ENCODE peak calls at places on chromosomes 3 and 15, in five cellular contexts. A is HEK293T; D is T-helper 17 cell; S is GM13976; R is activated naive CD4-positive, alpha-beta T cell treated with Interleukin-2 at 50 U/mL for 16 hours. C is an unnamed sample.

GRCh38 chr15:77905301-77905920 is 172.1 kb downstream of the TBC1D2B start:
- DNase-seq in A (no peak), D (no peak), S (no peak), R (no peak), C (no peak)

GRCh38 chr3:103685940-103686339 is 1251.1 kb downstream of the ZPLD1 start:
- DNase-seq in A (no peak), D (no peak), S (no peak), R (no peak), C (no peak)

GRCh38 chr3:50617911-50618481 is 1.0 kb downstream of the MAPKAPK3 start:
- DNase-seq in A (no peak), D (no peak), S (no peak), R (no peak), C (no peak)

GRCh38 chr3:187969581-187969950 is 184.4 kb upstream of the LPP start:
- DNase-seq in A (no peak), D (no peak), S (no peak), R (no peak), C (no peak)

GRCh38 chr3:61650276-61650675 is 88.9 kb downstream of the PTPRG start:
- DNase-seq in A (no peak), D (no peak), S (no peak), R (no peak), C (no peak)

GRCh38 chr15:58448331-58448730 is 16.5 kb downstream of the LIPC start:
- DNase-seq in A (no peak), D (no peak), S (no peak), R (no peak), C (no peak)

GRCh38 chr15:51876169-51876568 is 46.7 kb downstream of the TMOD3 start:
- DNase-seq in A (no peak), D (no peak), S (no peak), R (no peak), C (no peak)

GRCh38 chr3:68234118-68234780 is 579.8 kb upstream of the SUCLG2 start:
- DNase-seq in A (no peak), D (no peak), S (no peak), R (no peak), C (no peak)

GRCh38 chr3:142633073-142633472 is 36.9 kb downstream of the PLS1 start:
- DNase-seq in A (no peak), D (no peak), S (no peak), R (no peak), C (no peak)

GRCh38 chr3:122245513-122246174 is 62.2 kb downstream of the CASR start:
- DNase-seq in A (no peak), D (no peak), S (no peak), R (no peak), C (no peak)

GRCh38 chr3:11640009-11640673 is 3.6 kb downstream of the VGLL4 start:
- DNase-seq in A (no peak), D (no peak), S (no peak), R (no peak), C (no peak)

C was measured in iPS DF 6.9.